ENCODE peak calls at places on chromosomes 6 and 20, in seven cellular contexts. R, X, H, S, L, M and W are unnamed samples.

GRCh38 chr6:14584450-14584849 is 466.9 kb downstream of the CD83 start:
- DNase-seq in L (no peak), H (no peak), M (no peak), X (peak; percentile 8), R (no peak), S (no peak), W (no peak)

GRCh38 chr20:5197847-5198650 is 71.2 kb downstream of the CDS2 start:
- DNase-seq in H (no peak), L (no peak), R (no peak), X (no peak), M (no peak), S (no peak), W (no peak)

GRCh38 chr6:38287487-38287886 is 352.2 kb downstream of the BTBD9 start:
- DNase-seq in X (no peak), L (no peak), S (no peak), M (no peak), H (no peak), R (no peak), W (no peak)

GRCh38 chr6:46302176-46302575 is 131.4 kb upstream of the ENPP5 start:
- DNase-seq in S (no peak), H (no peak), L (no peak), M (no peak), X (no peak), R (no peak), W (no peak)

GRCh38 chr6:163460307-163460782 is 45.8 kb downstream of the QKI start:
- DNase-seq in R (no peak), M (no peak), X (peak; percentile 39), S (no peak), L (no peak), H (peak; percentile 42), W (no peak)

GRCh38 chr6:19547507-19547906 is 289.7 kb upstream of the ID4 start:
- DNase-seq in L (no peak), R (no peak), S (no peak), H (no peak), X (no peak), M (no peak), W (no peak)

GRCh38 chr6:14664616-14665315 is 547.2 kb downstream of the CD83 start:
- DNase-seq in H (no peak), S (no peak), L (peak; percentile 94), M (no peak), R (no peak), X (no peak), W (no peak)

GRCh38 chr6:111417946-111418345 is 65.1 kb downstream of the REV3L start:
- DNase-seq in S (no peak), L (no peak), X (no peak), M (no peak), R (no peak), H (no peak), W (no peak)

GRCh38 chr6:154080434-154081189 is 41.6 kb downstream of the OPRM1 start:
- DNase-seq in L (no peak), S (no peak), R (no peak), H (peak; percentile 15), X (no peak), M (no peak), W (no peak)

GRCh38 chr6:142088858-142089216 is 43.9 kb upstream of the GJE1 start:
- DNase-seq in L (peak; percentile 81), X (peak; percentile 53), H (peak; percentile 88), M (no peak), S (no peak), R (peak; percentile 1), W (no peak)

GRCh38 chr6:21273451-21273850 is 320.1 kb upstream of the SOX4 start:
- DNase-seq in M (no peak), H (no peak), R (no peak), L (no peak), X (no peak), S (no peak), W (no peak)